ENCODE peak calls at places on chromosome 5, in five cellular contexts. One of them, this sample, is unnamed.

GRCh38 chr5:176863765-176864098 is 35.4 kb downstream of the HK3 start:
- DNase-seq in heart right ventricle: no peak
- DNase-seq in fibroblast of lung: no peak
- DNase-seq in neural progenitor cell: peak; percentile 39
- DNase-seq in GM23248: no peak
- DNase-seq in this sample: no peak

GRCh38 chr5:59133801-59134261 is 551.0 kb downstream of the RAB3C start:
- DNase-seq in neural progenitor cell: no peak
- DNase-seq in GM23248: peak; percentile 98
- DNase-seq in heart right ventricle: no peak
- DNase-seq in fibroblast of lung: peak; percentile 64
- DNase-seq in this sample: peak; percentile 83

GRCh38 chr5:15290953-15291352 is 209.0 kb upstream of the FBXL7 start:
- DNase-seq in fibroblast of lung: no peak
- DNase-seq in GM23248: no peak
- DNase-seq in neural progenitor cell: peak; percentile 8
- DNase-seq in heart right ventricle: no peak
- DNase-seq in this sample: no peak

GRCh38 chr5:102421647-102422046 is 77.2 kb downstream of the SLCO6A1 start:
- DNase-seq in heart right ventricle: peak; percentile 10
- DNase-seq in neural progenitor cell: no peak
- DNase-seq in fibroblast of lung: no peak
- DNase-seq in GM23248: no peak
- DNase-seq in this sample: no peak

GRCh38 chr5:60507687-60508086 is 192.3 kb downstream of the DEPDC1B start:
- DNase-seq in GM23248: no peak
- DNase-seq in heart right ventricle: no peak
- DNase-seq in fibroblast of lung: peak; percentile 67
- DNase-seq in neural progenitor cell: no peak
- DNase-seq in this sample: peak; percentile 77

GRCh38 chr5:76081811-76082783 is 1.1 kb upstream of the SV2C start:
- DNase-seq in heart right ventricle: no peak
- DNase-seq in fibroblast of lung: no peak
- DNase-seq in neural progenitor cell: peak; percentile 45
- DNase-seq in GM23248: no peak
- DNase-seq in this sample: no peak

GRCh38 chr5:141618030-141618803 is 583 bp downstream of the DIAPH1 start:
- DNase-seq in heart right ventricle: peak; percentile 62
- DNase-seq in neural progenitor cell: peak; percentile 73
- DNase-seq in fibroblast of lung: peak; percentile 29
- DNase-seq in GM23248: peak; percentile 65
- DNase-seq in this sample: no peak

GRCh38 chr5:165795073-165795472 is 2289.7 kb downstream of the MAT2B start:
- DNase-seq in fibroblast of lung: no peak
- DNase-seq in GM23248: no peak
- DNase-seq in heart right ventricle: no peak
- DNase-seq in neural progenitor cell: no peak
- DNase-seq in this sample: no peak

GRCh38 chr5:43019293-43019614 is 20.9 kb downstream of the ANXA2R start:
- DNase-seq in GM23248: no peak
- DNase-seq in fibroblast of lung: peak; percentile 10
- DNase-seq in neural progenitor cell: no peak
- DNase-seq in heart right ventricle: no peak
- DNase-seq in this sample: no peak

GRCh38 chr5:14108170-14108996 is 34.8 kb upstream of the TRIO start:
- DNase-seq in GM23248: peak; percentile 93
- DNase-seq in heart right ventricle: peak; percentile 65
- DNase-seq in fibroblast of lung: peak; percentile 79
- DNase-seq in neural progenitor cell: peak; percentile 80
- DNase-seq in this sample: peak; percentile 78

DNA sequence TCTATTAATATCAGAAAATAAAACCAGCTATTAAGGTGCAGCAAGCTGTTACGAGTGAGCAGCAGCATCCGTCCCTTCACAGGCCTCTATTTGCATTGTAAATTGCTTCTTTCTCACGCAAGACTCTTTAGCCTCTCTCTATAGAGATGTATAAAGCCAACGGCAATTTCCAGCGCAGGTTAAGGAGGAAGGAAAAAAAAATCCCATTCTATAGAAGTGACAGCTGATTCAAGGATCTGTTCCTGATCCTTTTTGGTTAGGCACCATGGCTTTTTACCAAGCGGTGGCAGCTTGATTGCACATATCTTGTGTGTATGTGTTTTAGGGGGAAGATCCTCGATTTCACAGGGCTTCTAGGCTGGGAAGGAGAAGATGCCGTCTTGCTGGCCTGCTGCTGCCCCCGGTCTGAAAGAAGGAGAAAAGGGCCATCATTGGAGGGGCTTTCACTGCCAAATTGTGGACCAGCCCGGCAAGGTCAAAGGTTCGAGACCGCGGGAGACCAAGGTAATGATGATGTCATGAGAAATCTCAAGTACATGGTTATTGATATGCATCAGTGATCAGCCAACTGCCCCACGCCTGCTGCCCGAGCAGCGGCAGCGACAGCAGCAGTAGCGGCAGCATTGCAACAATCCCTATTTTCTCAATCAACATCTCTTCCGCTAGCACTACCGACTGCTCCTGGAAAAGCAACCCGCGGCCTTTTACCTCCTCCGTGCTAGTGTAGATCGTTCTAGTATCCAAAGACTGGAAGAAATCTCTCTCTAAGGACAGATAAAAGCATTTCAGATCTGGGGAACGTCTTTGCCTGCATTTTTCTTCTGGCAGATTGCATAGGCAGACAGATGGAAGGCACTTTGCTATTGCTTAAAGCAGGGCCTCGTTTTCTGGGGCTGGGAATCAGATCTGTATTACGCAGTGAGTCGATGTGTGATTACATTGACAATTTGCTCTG is 215.5 kb downstream of the MEF2C start:
- DNase-seq in GM23248: no peak
- DNase-seq in fibroblast of lung: peak; percentile 65
- DNase-seq in heart right ventricle: no peak
- DNase-seq in neural progenitor cell: peak; percentile 58
- DNase-seq in this sample: no peak
- H3K27me3 ChIP-seq in GM23248: peaks cover 100% of the 10 kb centered on the region
- H3K27me3 ChIP-seq in fibroblast of lung: peaks cover 71% of the 10 kb centered on the region
- H3K27me3 ChIP-seq in heart right ventricle: peaks cover 97% of the 10 kb centered on the region
- H3K27me3 ChIP-seq in neural progenitor cell: peaks cover 100% of the 10 kb centered on the region
- H3K27me3 ChIP-seq in this sample: peaks cover 97% of the 10 kb centered on the region

DNA sequence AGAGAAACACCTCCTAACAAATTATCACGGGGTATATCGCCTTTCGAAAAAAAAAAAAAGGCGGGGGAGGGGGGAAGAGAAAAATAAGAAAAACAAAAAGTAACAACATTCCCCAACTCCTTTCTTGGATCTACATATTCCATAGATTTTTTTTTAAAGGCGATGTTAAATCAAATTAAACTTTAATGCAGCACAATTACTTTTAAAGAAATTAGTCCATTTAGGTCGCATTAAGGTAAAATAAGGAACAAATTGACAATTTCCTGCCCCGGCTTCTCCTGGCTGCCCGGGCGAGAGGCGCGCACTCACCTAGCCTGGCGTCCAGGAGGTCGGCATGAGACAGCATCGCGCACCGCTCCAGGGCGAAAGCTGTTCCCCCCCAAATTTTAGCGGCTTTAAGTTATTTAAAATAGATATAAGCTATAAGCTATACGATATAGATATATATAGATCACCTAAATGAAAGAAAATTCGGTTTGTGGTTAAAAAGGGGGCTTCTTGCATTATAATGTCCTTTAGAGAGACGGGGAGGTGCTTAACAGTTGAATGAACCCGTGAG is at the start of gene OTP:
- DNase-seq in heart right ventricle: no peak
- DNase-seq in neural progenitor cell: no peak
- DNase-seq in GM23248: no peak
- DNase-seq in fibroblast of lung: no peak
- DNase-seq in this sample: no peak
- H3K27me3 ChIP-seq in heart right ventricle: peaks cover 100% of the 10 kb centered on the region
- H3K27me3 ChIP-seq in neural progenitor cell: peaks cover 100% of the 10 kb centered on the region
- H3K27me3 ChIP-seq in GM23248: peaks cover 100% of the 10 kb centered on the region
- H3K27me3 ChIP-seq in fibroblast of lung: peaks cover 79% of the 10 kb centered on the region
- H3K27me3 ChIP-seq in this sample: peaks cover 84% of the 10 kb centered on the region

GRCh38 chr5:3032513-3032912 is 281.0 kb upstream of the IRX2 start:
- DNase-seq in GM23248: no peak
- DNase-seq in heart right ventricle: no peak
- DNase-seq in fibroblast of lung: no peak
- DNase-seq in neural progenitor cell: no peak
- DNase-seq in this sample: no peak
- H3K27me3 ChIP-seq in GM23248: no peaks in the 10 kb centered on the region
- H3K27me3 ChIP-seq in heart right ventricle: no peaks in the 10 kb centered on the region
- H3K27me3 ChIP-seq in fibroblast of lung: no peaks in the 10 kb centered on the region
- H3K27me3 ChIP-seq in neural progenitor cell: no peaks in the 10 kb centered on the region
- H3K27me3 ChIP-seq in this sample: no peaks in the 10 kb centered on the region

GRCh38 chr5:139762624-139763170 is 32.9 kb upstream of the PSD2 start:
- DNase-seq in heart right ventricle: no peak
- DNase-seq in fibroblast of lung: no peak
- DNase-seq in GM23248: no peak
- DNase-seq in neural progenitor cell: no peak
- DNase-seq in this sample: no peak
- H3K27me3 ChIP-seq in heart right ventricle: peaks cover 17% of the 10 kb centered on the region
- H3K27me3 ChIP-seq in fibroblast of lung: peaks cover 23% of the 10 kb centered on the region
- H3K27me3 ChIP-seq in GM23248: peaks cover 9% of the 10 kb centered on the region
- H3K27me3 ChIP-seq in neural progenitor cell: peaks cover 58% of the 10 kb centered on the region
- H3K27me3 ChIP-seq in this sample: peaks cover 13% of the 10 kb centered on the region

GRCh38 chr5:51384281-51384840 is 1.1 kb downstream of the ISL1 start:
- DNase-seq in fibroblast of lung: no peak
- DNase-seq in GM23248: no peak
- DNase-seq in heart right ventricle: no peak
- DNase-seq in neural progenitor cell: no peak
- DNase-seq in this sample: no peak

GRCh38 chr5:51381801-51382507 is 1.3 kb upstream of the ISL1 start:
- DNase-seq in fibroblast of lung: no peak
- DNase-seq in neural progenitor cell: no peak
- DNase-seq in GM23248: no peak
- DNase-seq in heart right ventricle: no peak
- DNase-seq in this sample: no peak

GRCh38 chr5:51383494-51384081 is 340 bp downstream of the ISL1 start:
- DNase-seq in heart right ventricle: no peak
- DNase-seq in neural progenitor cell: peak; percentile 35
- DNase-seq in GM23248: no peak
- DNase-seq in fibroblast of lung: no peak
- DNase-seq in this sample: no peak

GRCh38 chr5:51382508-51382758 is 815 bp upstream of the ISL1 start:
- DNase-seq in neural progenitor cell: no peak
- DNase-seq in GM23248: no peak
- DNase-seq in fibroblast of lung: no peak
- DNase-seq in heart right ventricle: no peak
- DNase-seq in this sample: no peak

DNA sequence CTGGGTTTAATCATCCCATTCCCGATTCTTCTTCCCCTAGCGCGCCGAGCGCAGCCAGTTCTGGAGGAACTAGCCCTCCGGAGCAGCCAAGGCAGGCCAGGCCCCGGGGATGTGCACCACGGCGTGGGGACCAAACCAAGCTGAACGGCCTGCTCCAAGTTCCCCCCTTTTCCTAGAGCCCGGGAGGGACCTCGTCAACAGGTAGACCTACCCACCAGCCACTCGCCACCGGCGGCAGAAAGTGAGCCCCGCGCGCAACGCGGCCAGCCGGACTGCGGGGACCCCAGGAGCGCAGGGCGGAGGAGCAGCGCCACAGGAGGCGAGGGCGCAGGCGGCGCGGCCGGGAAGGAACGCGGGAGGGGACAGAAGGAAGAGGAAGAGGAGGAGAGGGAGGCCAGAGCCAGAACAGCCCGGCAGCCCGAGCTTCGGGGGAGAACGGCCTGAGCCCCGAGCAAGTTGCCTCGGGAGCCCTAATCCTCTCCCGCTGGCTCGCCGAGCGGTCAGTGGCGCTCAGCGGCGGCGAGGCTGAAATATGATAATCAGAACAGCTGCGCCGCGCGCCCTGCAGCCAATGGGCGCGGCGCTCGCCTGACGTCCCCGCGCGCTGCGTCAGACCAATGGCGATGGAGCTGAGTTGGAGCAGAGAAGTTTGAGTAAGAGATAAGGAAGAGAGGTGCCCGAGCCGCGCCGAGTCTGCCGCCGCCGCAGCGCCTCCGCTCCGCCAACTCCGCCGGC is at the start of gene ISL1:
- DNase-seq in fibroblast of lung: peak; percentile 69
- DNase-seq in GM23248: peak; percentile 74
- DNase-seq in neural progenitor cell: peak; percentile 97
- DNase-seq in heart right ventricle: no peak
- DNase-seq in this sample: peak; percentile 28
- H3K27me3 ChIP-seq in fibroblast of lung: peaks cover 23% of the 10 kb centered on the region
- H3K27me3 ChIP-seq in GM23248: peaks cover 92% of the 10 kb centered on the region
- H3K27me3 ChIP-seq in neural progenitor cell: peaks cover 99% of the 10 kb centered on the region
- H3K27me3 ChIP-seq in heart right ventricle: peaks cover 96% of the 10 kb centered on the region
- H3K27me3 ChIP-seq in this sample: peaks cover 68% of the 10 kb centered on the region

GRCh38 chr5:172415615-172416275 is 38.6 kb downstream of the SH3PXD2B start:
- DNase-seq in GM23248: no peak
- DNase-seq in neural progenitor cell: no peak
- DNase-seq in heart right ventricle: no peak
- DNase-seq in fibroblast of lung: no peak
- DNase-seq in this sample: no peak
- H3K27me3 ChIP-seq in GM23248: no peaks in the 10 kb centered on the region
- H3K27me3 ChIP-seq in neural progenitor cell: no peaks in the 10 kb centered on the region
- H3K27me3 ChIP-seq in heart right ventricle: no peaks in the 10 kb centered on the region
- H3K27me3 ChIP-seq in fibroblast of lung: no peaks in the 10 kb centered on the region
- H3K27me3 ChIP-seq in this sample: no peaks in the 10 kb centered on the region

GRCh38 chr5:83071286-83071685 is 5.9 kb downstream of the TMEM167A start:
- DNase-seq in neural progenitor cell: no peak
- DNase-seq in heart right ventricle: no peak
- DNase-seq in fibroblast of lung: no peak
- DNase-seq in GM23248: no peak
- DNase-seq in this sample: no peak
- H3K27me3 ChIP-seq in neural progenitor cell: no peaks in the 10 kb centered on the region
- H3K27me3 ChIP-seq in heart right ventricle: no peaks in the 10 kb centered on the region
- H3K27me3 ChIP-seq in fibroblast of lung: no peaks in the 10 kb centered on the region
- H3K27me3 ChIP-seq in GM23248: no peaks in the 10 kb centered on the region
- H3K27me3 ChIP-seq in this sample: no peaks in the 10 kb centered on the region

GRCh38 chr5:135399838-135400542 is 959 bp upstream of the MACROH2A1 start:
- DNase-seq in GM23248: peak; percentile 51
- DNase-seq in fibroblast of lung: no peak
- DNase-seq in neural progenitor cell: peak; percentile 32
- DNase-seq in heart right ventricle: no peak
- DNase-seq in this sample: no peak
- H3K27me3 ChIP-seq in GM23248: no peaks in the 10 kb centered on the region
- H3K27me3 ChIP-seq in fibroblast of lung: no peaks in the 10 kb centered on the region
- H3K27me3 ChIP-seq in neural progenitor cell: peaks cover 74% of the 10 kb centered on the region
- H3K27me3 ChIP-seq in heart right ventricle: no peaks in the 10 kb centered on the region
- H3K27me3 ChIP-seq in this sample: no peaks in the 10 kb centered on the region

This sample was measured in brain microvascular endothelial cell.